ENCODE peak calls at places on chromosomes 16 and 17, in nine cellular contexts. One of them, this sample, is unnamed.

GRCh38 chr16:89905511-89906140 is 13.0 kb upstream of the MC1R start:
- DNase-seq in RKO: no peak
- DNase-seq in right atrium auricular region: no peak
- DNase-seq in AML-193: no peak
- DNase-seq in stimulated activated effector memory CD8-positive, alpha-beta T cell treated with anti-CD3 and anti-CD28 coated beads, Interleukin-12 subunit alpha, Interleukin-12 subunit beta, amount 100 ng/mL, for 72 hours: no peak
- DNase-seq in ACHN: no peak
- DNase-seq in hippocampal formation: no peak
- DNase-seq in B cell: no peak
- DNase-seq in EH: no peak
- DNase-seq in this sample: no peak

GRCh38 chr16:927931-928330 is 42.9 kb downstream of the LMF1 start:
- DNase-seq in hippocampal formation: no peak
- DNase-seq in EH: no peak
- DNase-seq in right atrium auricular region: no peak
- DNase-seq in ACHN: no peak
- DNase-seq in stimulated activated effector memory CD8-positive, alpha-beta T cell treated with anti-CD3 and anti-CD28 coated beads, Interleukin-12 subunit alpha, Interleukin-12 subunit beta, amount 100 ng/mL, for 72 hours: no peak
- DNase-seq in B cell: no peak
- DNase-seq in RKO: no peak
- DNase-seq in AML-193: no peak
- DNase-seq in this sample: no peak

GRCh38 chr17:40122944-40123810 is 1.4 kb downstream of the MSL1 start:
- DNase-seq in AML-193: peak
- DNase-seq in EH: peak
- DNase-seq in right atrium auricular region: no peak
- DNase-seq in stimulated activated effector memory CD8-positive, alpha-beta T cell treated with anti-CD3 and anti-CD28 coated beads, Interleukin-12 subunit alpha, Interleukin-12 subunit beta, amount 100 ng/mL, for 72 hours: peak
- DNase-seq in RKO: peak
- DNase-seq in ACHN: peak
- DNase-seq in B cell: peak
- DNase-seq in hippocampal formation: peak
- DNase-seq in this sample: peak

GRCh38 chr16:84810518-84811273 is 9.1 kb upstream of the CRISPLD2 start:
- DNase-seq in hippocampal formation: peak
- DNase-seq in ACHN: no peak
- DNase-seq in right atrium auricular region: no peak
- DNase-seq in stimulated activated effector memory CD8-positive, alpha-beta T cell treated with anti-CD3 and anti-CD28 coated beads, Interleukin-12 subunit alpha, Interleukin-12 subunit beta, amount 100 ng/mL, for 72 hours: no peak
- DNase-seq in RKO: no peak
- DNase-seq in AML-193: peak
- DNase-seq in EH: peak
- DNase-seq in B cell: no peak
- DNase-seq in this sample: peak

GRCh38 chr16:11757671-11758545 is 15.3 kb upstream of the TXNDC11 start:
- DNase-seq in EH: peak
- DNase-seq in RKO: no peak
- DNase-seq in stimulated activated effector memory CD8-positive, alpha-beta T cell treated with anti-CD3 and anti-CD28 coated beads, Interleukin-12 subunit alpha, Interleukin-12 subunit beta, amount 100 ng/mL, for 72 hours: no peak
- DNase-seq in ACHN: peak
- DNase-seq in AML-193: no peak
- DNase-seq in right atrium auricular region: no peak
- DNase-seq in hippocampal formation: no peak
- DNase-seq in B cell: no peak
- DNase-seq in this sample: peak

GRCh38 chr16:70453891-70454220 is 539 bp upstream of the FCSK start:
- DNase-seq in AML-193: no peak
- DNase-seq in hippocampal formation: no peak
- DNase-seq in stimulated activated effector memory CD8-positive, alpha-beta T cell treated with anti-CD3 and anti-CD28 coated beads, Interleukin-12 subunit alpha, Interleukin-12 subunit beta, amount 100 ng/mL, for 72 hours: no peak
- DNase-seq in EH: no peak
- DNase-seq in ACHN: no peak
- DNase-seq in B cell: no peak
- DNase-seq in RKO: peak
- DNase-seq in right atrium auricular region: no peak
- DNase-seq in this sample: peak

GRCh38 chr17:19262650-19263620 is 25.8 kb downstream of the EPN2 start:
- DNase-seq in stimulated activated effector memory CD8-positive, alpha-beta T cell treated with anti-CD3 and anti-CD28 coated beads, Interleukin-12 subunit alpha, Interleukin-12 subunit beta, amount 100 ng/mL, for 72 hours: peak
- DNase-seq in B cell: no peak
- DNase-seq in AML-193: no peak
- DNase-seq in hippocampal formation: no peak
- DNase-seq in right atrium auricular region: no peak
- DNase-seq in EH: peak
- DNase-seq in ACHN: no peak
- DNase-seq in RKO: no peak
- DNase-seq in this sample: peak

GRCh38 chr17:4853195-4853762 is 20.1 kb downstream of the MINK1 start:
- DNase-seq in hippocampal formation: no peak
- DNase-seq in right atrium auricular region: no peak
- DNase-seq in AML-193: no peak
- DNase-seq in EH: no peak
- DNase-seq in ACHN: no peak
- DNase-seq in RKO: no peak
- DNase-seq in B cell: no peak
- DNase-seq in stimulated activated effector memory CD8-positive, alpha-beta T cell treated with anti-CD3 and anti-CD28 coated beads, Interleukin-12 subunit alpha, Interleukin-12 subunit beta, amount 100 ng/mL, for 72 hours: no peak
- DNase-seq in this sample: no peak

GRCh38 chr17:1386265-1386664 is 13.8 kb downstream of the YWHAE start:
- DNase-seq in stimulated activated effector memory CD8-positive, alpha-beta T cell treated with anti-CD3 and anti-CD28 coated beads, Interleukin-12 subunit alpha, Interleukin-12 subunit beta, amount 100 ng/mL, for 72 hours: no peak
- DNase-seq in ACHN: no peak
- DNase-seq in B cell: no peak
- DNase-seq in AML-193: no peak
- DNase-seq in RKO: no peak
- DNase-seq in right atrium auricular region: no peak
- DNase-seq in hippocampal formation: no peak
- DNase-seq in EH: no peak
- DNase-seq in this sample: no peak

GRCh38 chr16:89185062-89185751 is 13.7 kb downstream of the CDH15 start:
- DNase-seq in EH: no peak
- DNase-seq in RKO: no peak
- DNase-seq in ACHN: no peak
- DNase-seq in stimulated activated effector memory CD8-positive, alpha-beta T cell treated with anti-CD3 and anti-CD28 coated beads, Interleukin-12 subunit alpha, Interleukin-12 subunit beta, amount 100 ng/mL, for 72 hours: no peak
- DNase-seq in hippocampal formation: no peak
- DNase-seq in AML-193: no peak
- DNase-seq in B cell: no peak
- DNase-seq in right atrium auricular region: no peak
- DNase-seq in this sample: no peak

GRCh38 chr16:69693916-69694315 is 32.4 kb downstream of the NQO1 start:
- DNase-seq in RKO: no peak
- DNase-seq in right atrium auricular region: no peak
- DNase-seq in AML-193: no peak
- DNase-seq in ACHN: no peak
- DNase-seq in B cell: no peak
- DNase-seq in EH: no peak
- DNase-seq in hippocampal formation: no peak
- DNase-seq in stimulated activated effector memory CD8-positive, alpha-beta T cell treated with anti-CD3 and anti-CD28 coated beads, Interleukin-12 subunit alpha, Interleukin-12 subunit beta, amount 100 ng/mL, for 72 hours: no peak
- DNase-seq in this sample: no peak

GRCh38 chr16:22648941-22649340 is 138.2 kb downstream of the NPIPB5 start:
- DNase-seq in stimulated activated effector memory CD8-positive, alpha-beta T cell treated with anti-CD3 and anti-CD28 coated beads, Interleukin-12 subunit alpha, Interleukin-12 subunit beta, amount 100 ng/mL, for 72 hours: no peak
- DNase-seq in ACHN: no peak
- DNase-seq in B cell: no peak
- DNase-seq in AML-193: no peak
- DNase-seq in right atrium auricular region: no peak
- DNase-seq in RKO: no peak
- DNase-seq in EH: no peak
- DNase-seq in hippocampal formation: no peak
- DNase-seq in this sample: no peak

GRCh38 chr16:61791465-61791864 is 244.8 kb downstream of the CDH8 start:
- DNase-seq in ACHN: peak
- DNase-seq in hippocampal formation: no peak
- DNase-seq in RKO: no peak
- DNase-seq in stimulated activated effector memory CD8-positive, alpha-beta T cell treated with anti-CD3 and anti-CD28 coated beads, Interleukin-12 subunit alpha, Interleukin-12 subunit beta, amount 100 ng/mL, for 72 hours: no peak
- DNase-seq in AML-193: no peak
- DNase-seq in right atrium auricular region: no peak
- DNase-seq in EH: peak
- DNase-seq in B cell: no peak
- DNase-seq in this sample: peak

GRCh38 chr16:4693956-4694663 is 748 bp downstream of the NUDT16L1 start:
- DNase-seq in B cell: peak
- DNase-seq in stimulated activated effector memory CD8-positive, alpha-beta T cell treated with anti-CD3 and anti-CD28 coated beads, Interleukin-12 subunit alpha, Interleukin-12 subunit beta, amount 100 ng/mL, for 72 hours: peak
- DNase-seq in RKO: peak
- DNase-seq in ACHN: peak
- DNase-seq in hippocampal formation: no peak
- DNase-seq in AML-193: no peak
- DNase-seq in right atrium auricular region: no peak
- DNase-seq in EH: peak
- DNase-seq in this sample: peak

GRCh38 chr16:835373-835772 is 34.8 kb upstream of the GNG13 start:
- DNase-seq in B cell: no peak
- DNase-seq in right atrium auricular region: no peak
- DNase-seq in ACHN: no peak
- DNase-seq in RKO: no peak
- DNase-seq in hippocampal formation: no peak
- DNase-seq in AML-193: no peak
- DNase-seq in stimulated activated effector memory CD8-positive, alpha-beta T cell treated with anti-CD3 and anti-CD28 coated beads, Interleukin-12 subunit alpha, Interleukin-12 subunit beta, amount 100 ng/mL, for 72 hours: no peak
- DNase-seq in EH: no peak
- DNase-seq in this sample: no peak

GRCh38 chr17:49985310-49985990 is 9.6 kb downstream of the DLX3 start:
- DNase-seq in right atrium auricular region: no peak
- DNase-seq in B cell: no peak
- DNase-seq in stimulated activated effector memory CD8-positive, alpha-beta T cell treated with anti-CD3 and anti-CD28 coated beads, Interleukin-12 subunit alpha, Interleukin-12 subunit beta, amount 100 ng/mL, for 72 hours: no peak
- DNase-seq in EH: no peak
- DNase-seq in ACHN: no peak
- DNase-seq in RKO: no peak
- DNase-seq in hippocampal formation: no peak
- DNase-seq in AML-193: no peak
- DNase-seq in this sample: no peak

GRCh38 chr17:42518755-42519545 is 17.1 kb upstream of the NAGLU start:
- DNase-seq in ACHN: peak
- DNase-seq in RKO: no peak
- DNase-seq in AML-193: no peak
- DNase-seq in right atrium auricular region: peak
- DNase-seq in stimulated activated effector memory CD8-positive, alpha-beta T cell treated with anti-CD3 and anti-CD28 coated beads, Interleukin-12 subunit alpha, Interleukin-12 subunit beta, amount 100 ng/mL, for 72 hours: no peak
- DNase-seq in EH: peak
- DNase-seq in hippocampal formation: no peak
- DNase-seq in B cell: no peak
- DNase-seq in this sample: peak

GRCh38 chr16:1154291-1154886 is 1.5 kb downstream of the CACNA1H start:
- DNase-seq in B cell: no peak
- DNase-seq in RKO: no peak
- DNase-seq in AML-193: no peak
- DNase-seq in ACHN: no peak
- DNase-seq in right atrium auricular region: no peak
- DNase-seq in hippocampal formation: no peak
- DNase-seq in EH: no peak
- DNase-seq in stimulated activated effector memory CD8-positive, alpha-beta T cell treated with anti-CD3 and anti-CD28 coated beads, Interleukin-12 subunit alpha, Interleukin-12 subunit beta, amount 100 ng/mL, for 72 hours: no peak
- DNase-seq in this sample: no peak

GRCh38 chr16:57258910-57259475 is 13.9 kb downstream of the ARL2BP start:
- DNase-seq in right atrium auricular region: no peak
- DNase-seq in EH: no peak
- DNase-seq in AML-193: no peak
- DNase-seq in RKO: no peak
- DNase-seq in B cell: no peak
- DNase-seq in hippocampal formation: no peak
- DNase-seq in ACHN: no peak
- DNase-seq in stimulated activated effector memory CD8-positive, alpha-beta T cell treated with anti-CD3 and anti-CD28 coated beads, Interleukin-12 subunit alpha, Interleukin-12 subunit beta, amount 100 ng/mL, for 72 hours: no peak
- DNase-seq in this sample: no peak

GRCh38 chr16:25343976-25344375 is 86.3 kb upstream of the ZKSCAN2 start:
- DNase-seq in hippocampal formation: no peak
- DNase-seq in ACHN: no peak
- DNase-seq in AML-193: no peak
- DNase-seq in right atrium auricular region: no peak
- DNase-seq in stimulated activated effector memory CD8-positive, alpha-beta T cell treated with anti-CD3 and anti-CD28 coated beads, Interleukin-12 subunit alpha, Interleukin-12 subunit beta, amount 100 ng/mL, for 72 hours: no peak
- DNase-seq in RKO: no peak
- DNase-seq in B cell: no peak
- DNase-seq in EH: no peak
- DNase-seq in this sample: no peak

GRCh38 chr16:50457423-50457822 is 88.6 kb upstream of the BRD7 start:
- DNase-seq in AML-193: no peak
- DNase-seq in hippocampal formation: no peak
- DNase-seq in RKO: no peak
- DNase-seq in EH: peak
- DNase-seq in B cell: no peak
- DNase-seq in stimulated activated effector memory CD8-positive, alpha-beta T cell treated with anti-CD3 and anti-CD28 coated beads, Interleukin-12 subunit alpha, Interleukin-12 subunit beta, amount 100 ng/mL, for 72 hours: no peak
- DNase-seq in ACHN: no peak
- DNase-seq in right atrium auricular region: no peak
- DNase-seq in this sample: no peak

GRCh38 chr17:6755731-6756184 is at the start of gene XAF1:
- DNase-seq in RKO: no peak
- DNase-seq in ACHN: no peak
- DNase-seq in stimulated activated effector memory CD8-positive, alpha-beta T cell treated with anti-CD3 and anti-CD28 coated beads, Interleukin-12 subunit alpha, Interleukin-12 subunit beta, amount 100 ng/mL, for 72 hours: peak
- DNase-seq in hippocampal formation: peak
- DNase-seq in B cell: peak
- DNase-seq in right atrium auricular region: no peak
- DNase-seq in AML-193: peak
- DNase-seq in EH: peak
- DNase-seq in this sample: peak

GRCh38 chr17:9959377-9959981 is 54.4 kb upstream of the RCVRN start:
- DNase-seq in stimulated activated effector memory CD8-positive, alpha-beta T cell treated with anti-CD3 and anti-CD28 coated beads, Interleukin-12 subunit alpha, Interleukin-12 subunit beta, amount 100 ng/mL, for 72 hours: peak
- DNase-seq in right atrium auricular region: no peak
- DNase-seq in hippocampal formation: peak
- DNase-seq in ACHN: peak
- DNase-seq in RKO: peak
- DNase-seq in EH: peak
- DNase-seq in B cell: peak
- DNase-seq in AML-193: no peak
- DNase-seq in this sample: peak

GRCh38 chr17:76054112-76054476 is 18.2 kb downstream of the SRP68 start:
- DNase-seq in EH: peak
- DNase-seq in AML-193: no peak
- DNase-seq in RKO: no peak
- DNase-seq in ACHN: no peak
- DNase-seq in right atrium auricular region: no peak
- DNase-seq in hippocampal formation: no peak
- DNase-seq in B cell: no peak
- DNase-seq in stimulated activated effector memory CD8-positive, alpha-beta T cell treated with anti-CD3 and anti-CD28 coated beads, Interleukin-12 subunit alpha, Interleukin-12 subunit beta, amount 100 ng/mL, for 72 hours: no peak
- DNase-seq in this sample: no peak

GRCh38 chr16:1794221-1794871 is 841 bp upstream of the IGFALS start:
- DNase-seq in hippocampal formation: no peak
- DNase-seq in EH: no peak
- DNase-seq in RKO: no peak
- DNase-seq in AML-193: no peak
- DNase-seq in right atrium auricular region: no peak
- DNase-seq in B cell: no peak
- DNase-seq in ACHN: no peak
- DNase-seq in stimulated activated effector memory CD8-positive, alpha-beta T cell treated with anti-CD3 and anti-CD28 coated beads, Interleukin-12 subunit alpha, Interleukin-12 subunit beta, amount 100 ng/mL, for 72 hours: peak
- DNase-seq in this sample: no peak

GRCh38 chr17:30219833-30220232 is 15.7 kb downstream of the SLC6A4 start:
- DNase-seq in stimulated activated effector memory CD8-positive, alpha-beta T cell treated with anti-CD3 and anti-CD28 coated beads, Interleukin-12 subunit alpha, Interleukin-12 subunit beta, amount 100 ng/mL, for 72 hours: no peak
- DNase-seq in right atrium auricular region: no peak
- DNase-seq in EH: no peak
- DNase-seq in B cell: no peak
- DNase-seq in hippocampal formation: no peak
- DNase-seq in AML-193: no peak
- DNase-seq in ACHN: no peak
- DNase-seq in RKO: no peak
- DNase-seq in this sample: no peak

GRCh38 chr17:76716834-76717205 is 6.1 kb upstream of the MXRA7 start:
- DNase-seq in stimulated activated effector memory CD8-positive, alpha-beta T cell treated with anti-CD3 and anti-CD28 coated beads, Interleukin-12 subunit alpha, Interleukin-12 subunit beta, amount 100 ng/mL, for 72 hours: no peak
- DNase-seq in EH: peak
- DNase-seq in AML-193: no peak
- DNase-seq in RKO: no peak
- DNase-seq in ACHN: no peak
- DNase-seq in hippocampal formation: no peak
- DNase-seq in right atrium auricular region: no peak
- DNase-seq in B cell: no peak
- DNase-seq in this sample: peak

GRCh38 chr17:36756695-36757094 is 155.3 kb downstream of the MRM1 start:
- DNase-seq in B cell: no peak
- DNase-seq in ACHN: no peak
- DNase-seq in stimulated activated effector memory CD8-positive, alpha-beta T cell treated with anti-CD3 and anti-CD28 coated beads, Interleukin-12 subunit alpha, Interleukin-12 subunit beta, amount 100 ng/mL, for 72 hours: no peak
- DNase-seq in right atrium auricular region: no peak
- DNase-seq in RKO: no peak
- DNase-seq in hippocampal formation: no peak
- DNase-seq in EH: no peak
- DNase-seq in AML-193: no peak
- DNase-seq in this sample: no peak

GRCh38 chr16:23388786-23389185 is 64.2 kb downstream of the COG7 start:
- DNase-seq in B cell: no peak
- DNase-seq in RKO: no peak
- DNase-seq in hippocampal formation: no peak
- DNase-seq in EH: no peak
- DNase-seq in ACHN: no peak
- DNase-seq in right atrium auricular region: no peak
- DNase-seq in stimulated activated effector memory CD8-positive, alpha-beta T cell treated with anti-CD3 and anti-CD28 coated beads, Interleukin-12 subunit alpha, Interleukin-12 subunit beta, amount 100 ng/mL, for 72 hours: no peak
- DNase-seq in AML-193: no peak
- DNase-seq in this sample: no peak

GRCh38 chr16:72172105-72173034 is at the start of gene PMFBP1:
- DNase-seq in right atrium auricular region: peak
- DNase-seq in AML-193: peak
- DNase-seq in B cell: peak
- DNase-seq in ACHN: peak
- DNase-seq in stimulated activated effector memory CD8-positive, alpha-beta T cell treated with anti-CD3 and anti-CD28 coated beads, Interleukin-12 subunit alpha, Interleukin-12 subunit beta, amount 100 ng/mL, for 72 hours: no peak
- DNase-seq in hippocampal formation: no peak
- DNase-seq in RKO: peak
- DNase-seq in EH: peak
- DNase-seq in this sample: peak

GRCh38 chr17:72604518-72604917 is 483.7 kb downstream of the SOX9 start:
- DNase-seq in B cell: no peak
- DNase-seq in hippocampal formation: no peak
- DNase-seq in AML-193: no peak
- DNase-seq in EH: no peak
- DNase-seq in ACHN: no peak
- DNase-seq in stimulated activated effector memory CD8-positive, alpha-beta T cell treated with anti-CD3 and anti-CD28 coated beads, Interleukin-12 subunit alpha, Interleukin-12 subunit beta, amount 100 ng/mL, for 72 hours: no peak
- DNase-seq in right atrium auricular region: no peak
- DNase-seq in RKO: no peak
- DNase-seq in this sample: no peak